ENCODE peak calls at places on chromosomes 13 and 19, in seven cellular contexts. L is prostate gland, E is choroid plexus epithelial cell, Z is HCT116, Y is fibroblast of mammary gland, X is esophagus squamous epithelium, A is foreskin fibroblast. R is an unnamed sample.

GRCh38 chr19:11612816-11613511 is 15.7 kb downstream of the ZNF627 start:
- DNase-seq in L (no peak), E (no peak), Z (no peak), Y (no peak), X (no peak), A (no peak), R (no peak)

GRCh38 chr13:98664924-98665637 is 87.4 kb downstream of the SLC15A1 start:
- DNase-seq in L (no peak), E (peak; percentile 24), Z (peak; percentile 18), Y (peak; percentile 3), X (no peak), A (no peak), R (no peak)

GRCh38 chr19:19643158-19644053 is at the start of gene GMIP:
- DNase-seq in L (peak; percentile 66), E (peak; percentile 49), Z (peak; percentile 36), Y (peak; percentile 32), X (peak; percentile 64), A (peak; percentile 30), R (no peak)

GRCh38 chr13:93522486-93522885 is 295.9 kb downstream of the GPC6 start:
- DNase-seq in L (no peak), E (peak; percentile 30), Z (no peak), Y (peak; percentile 55), X (no peak), A (peak; percentile 10), R (no peak)

GRCh38 chr13:43307921-43308433 is 284.6 kb downstream of the DNAJC15 start:
- DNase-seq in L (peak; percentile 85), E (peak; percentile 95), Z (no peak), Y (peak; percentile 92), X (no peak), A (peak; percentile 95), R (peak; percentile 82)

GRCh38 chr19:3699741-3700241 is 477 bp downstream of the PIP5K1C start:
- DNase-seq in L (no peak), E (no peak), Z (no peak), Y (no peak), X (no peak), A (no peak), R (no peak)

GRCh38 chr13:36882829-36883390 is 37.1 kb downstream of the SMAD9 start:
- DNase-seq in L (no peak), E (no peak), Z (no peak), Y (no peak), X (no peak), A (no peak), R (no peak)

GRCh38 chr13:22801402-22802003 is 379.3 kb upstream of the SGCG start:
- DNase-seq in L (no peak), E (peak; percentile 5), Z (no peak), Y (peak; percentile 20), X (no peak), A (no peak), R (no peak)

GRCh38 chr19:29084266-29084665 is 128.7 kb downstream of the UQCRFS1 start:
- DNase-seq in L (no peak), E (no peak), Z (no peak), Y (peak; percentile 31), X (no peak), A (no peak), R (no peak)

GRCh38 chr13:34421849-34422475 is 520.1 kb upstream of the NBEA start:
- DNase-seq in L (no peak), E (no peak), Z (no peak), Y (no peak), X (no peak), A (no peak), R (no peak)

GRCh38 chr19:10193666-10194499 is 870 bp downstream of the DNMT1 start:
- DNase-seq in L (no peak), E (peak; percentile 40), Z (no peak), Y (peak; percentile 76), X (no peak), A (peak; percentile 60), R (no peak)

GRCh38 chr19:31111741-31112140 is 237.5 kb downstream of the TSHZ3 start:
- DNase-seq in L (no peak), E (no peak), Z (no peak), Y (no peak), X (no peak), A (no peak), R (no peak)

GRCh38 chr19:2797280-2797679 is 12.0 kb downstream of the THOP1 start:
- DNase-seq in L (no peak), E (no peak), Z (no peak), Y (no peak), X (no peak), A (no peak), R (no peak)

GRCh38 chr13:98576215-98576945 is 527 bp downstream of the STK24 start:
- DNase-seq in L (peak; percentile 72), E (no peak), Z (no peak), Y (no peak), X (no peak), A (no peak), R (no peak)

GRCh38 chr19:50693064-50693975 is 26.3 kb downstream of the SHANK1 start:
- DNase-seq in L (no peak), E (no peak), Z (no peak), Y (no peak), X (no peak), A (no peak), R (no peak)
- H3K4me3 ChIP-seq in L (no peak overlapping the region), E (no peak overlapping the region), Z (no peak overlapping the region), Y (no peak overlapping the region), X (no peak overlapping the region), A (no peak overlapping the region), R (no peak overlapping the region)

DNA sequence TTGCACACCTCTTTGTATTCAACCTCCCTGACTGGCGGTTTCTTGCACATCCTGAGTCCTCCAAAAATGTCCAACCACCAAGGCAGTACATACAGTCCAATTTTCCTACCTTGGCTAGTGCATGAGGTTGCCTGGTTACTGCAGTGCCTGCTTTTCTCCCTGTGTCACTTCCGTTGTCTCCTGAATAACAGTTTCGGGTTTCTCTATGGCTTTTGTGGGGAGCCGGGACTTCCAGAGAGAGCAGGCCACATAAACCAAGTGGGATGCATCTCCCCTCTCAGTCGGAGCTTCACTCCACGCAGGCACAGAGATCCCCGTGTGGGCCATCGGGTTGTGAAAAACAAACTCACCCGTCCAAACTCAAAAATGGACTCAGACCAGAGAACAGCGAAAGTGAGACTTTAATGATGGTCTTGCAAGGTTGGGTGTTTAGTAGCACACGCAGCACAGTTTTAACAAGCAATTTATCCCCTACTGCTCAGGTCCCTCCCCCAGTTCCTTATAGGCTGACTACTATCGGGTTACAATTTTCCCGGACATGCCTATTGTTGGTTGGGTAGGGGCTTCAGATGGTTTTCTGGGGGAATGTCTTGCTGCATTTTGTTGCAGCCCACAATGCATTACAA is 173.1 kb downstream of the POU4F1 start:
- DNase-seq in L (no peak), E (no peak), Z (no peak), Y (no peak), X (no peak), A (no peak), R (no peak)
- H3K4me3 ChIP-seq in L (no peak overlapping the region), E (no peak overlapping the region), Z (no peak overlapping the region), Y (no peak overlapping the region), X (no peak overlapping the region), A (no peak overlapping the region), R (no peak overlapping the region)

GRCh38 chr19:5497297-5497696 is 42.1 kb downstream of the ZNRF4 start:
- DNase-seq in L (no peak), E (no peak), Z (no peak), Y (no peak), X (no peak), A (no peak), R (no peak)
- H3K4me3 ChIP-seq in L (no peak overlapping the region), E (no peak overlapping the region), Z (no peak overlapping the region), Y (no peak overlapping the region), X (no peak overlapping the region), A (no peak overlapping the region), R (no peak overlapping the region)

DNA sequence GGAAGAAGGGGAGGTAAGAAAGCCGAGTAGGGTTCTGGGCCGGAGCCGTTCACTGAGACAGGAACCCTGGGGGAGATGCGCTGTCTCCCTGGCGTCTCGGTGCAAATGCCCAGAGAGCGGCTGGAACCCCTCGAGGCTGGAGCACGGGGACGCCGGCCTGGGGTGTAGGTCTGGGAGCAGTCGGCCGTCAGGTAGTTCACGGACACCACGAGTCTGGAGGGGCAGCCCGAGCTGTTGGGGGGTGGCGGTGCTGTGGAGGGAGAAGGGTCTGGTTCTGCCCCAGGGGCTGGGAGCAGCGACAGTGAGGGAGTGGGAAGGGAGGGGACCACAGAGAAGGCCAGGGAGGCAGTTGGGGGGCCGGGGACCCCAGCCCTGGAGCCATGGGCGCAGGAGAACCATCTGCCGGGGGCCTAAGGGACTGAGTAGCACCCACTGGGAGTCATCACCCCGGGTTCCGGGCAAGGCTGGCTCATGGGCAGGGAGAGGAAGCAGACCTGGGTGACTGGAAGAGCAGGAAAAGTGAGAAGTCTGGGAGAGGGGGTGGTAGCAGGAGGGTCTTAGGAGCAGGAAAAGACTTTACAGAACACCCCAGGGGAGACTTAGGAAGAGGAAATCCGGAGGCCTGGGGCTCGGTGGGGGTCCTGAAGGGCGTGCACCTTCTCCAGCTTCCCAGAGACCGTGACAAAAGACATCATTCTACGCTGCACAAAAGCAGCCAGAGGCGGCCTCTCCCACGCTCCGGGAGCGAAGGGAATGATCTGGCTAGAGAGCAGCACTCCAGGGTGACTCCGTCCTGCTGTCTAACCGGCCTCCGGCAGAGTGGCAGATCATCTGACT is 173.1 kb upstream of the SOX1 start:
- DNase-seq in L (no peak), E (no peak), Z (no peak), Y (no peak), X (no peak), A (no peak), R (no peak)
- H3K4me3 ChIP-seq in L (no peak overlapping the region), E (no peak overlapping the region), Z (no peak overlapping the region), Y (no peak overlapping the region), X (no peak overlapping the region), A (no peak overlapping the region), R (no peak overlapping the region)

DNA sequence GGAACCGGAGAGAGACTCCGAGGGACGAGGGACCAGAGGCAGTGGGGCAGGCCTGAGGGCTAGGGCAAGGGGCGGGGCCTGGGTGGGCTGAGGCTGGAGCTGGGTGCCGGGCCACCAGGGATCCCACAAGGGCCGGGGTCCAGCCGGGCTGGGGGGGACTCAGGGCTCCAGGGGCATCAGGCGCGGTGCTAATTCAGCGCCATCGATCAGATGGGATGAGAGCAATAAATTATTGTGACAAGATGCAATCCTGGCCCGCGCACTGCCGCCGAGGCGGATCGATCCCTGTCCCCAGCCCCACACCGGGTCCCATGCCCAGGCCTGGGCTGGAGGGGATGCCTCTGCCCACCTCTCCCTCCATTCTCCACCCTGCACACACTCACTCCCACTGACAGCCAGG is 5.7 kb downstream of the ERFL start:
- DNase-seq in L (no peak), E (no peak), Z (no peak), Y (no peak), X (no peak), A (no peak), R (no peak)
- H3K4me3 ChIP-seq in L (no peak overlapping the region), E (no peak overlapping the region), Z (no peak overlapping the region), Y (no peak overlapping the region), X (no peak overlapping the region), A (no peak overlapping the region), R (no peak overlapping the region)

GRCh38 chr19:55080121-55080914 is 4.6 kb downstream of the EPS8L1 start:
- DNase-seq in L (peak; percentile 55), E (peak; percentile 67), Z (peak; percentile 84), Y (peak; percentile 67), X (no peak), A (peak; percentile 72), R (no peak)
- H3K4me3 ChIP-seq in L (no peak overlapping the region), E (peak overlapping the region; percentile 62), Z (peak overlapping the region; percentile 63), Y (peak overlapping the region; percentile 40), X (peak overlapping the region; percentile 41), A (peak overlapping the region; percentile 42), R (peak overlapping the region; percentile 60)

GRCh38 chr19:21434516-21434915 is 37.6 kb downstream of the ZNF493 start:
- DNase-seq in L (no peak), E (no peak), Z (no peak), Y (no peak), X (no peak), A (no peak), R (no peak)
- H3K4me3 ChIP-seq in L (no peak overlapping the region), E (no peak overlapping the region), Z (no peak overlapping the region), Y (no peak overlapping the region), X (no peak overlapping the region), A (no peak overlapping the region), R (no peak overlapping the region)